ENCODE peak calls at places on chromosome 2, in seven cellular contexts. One of them, this sample, is unnamed.

GRCh38 chr2:66576381-66577330 is 141.7 kb downstream of the MEIS1 start:
- DNase-seq in lower lobe of right lung: no peak
- DNase-seq in GM13976: peak; percentile 31
- DNase-seq in epithelial cell of proximal tubule: no peak
- DNase-seq in thoracic aorta: no peak
- DNase-seq in progenitor cell of endocrine pancreas: peak; percentile 24
- DNase-seq in Calu3: peak; percentile 25
- DNase-seq in this sample: no peak

GRCh38 chr2:36409971-36410370 is 54.4 kb downstream of the CRIM1 start:
- DNase-seq in progenitor cell of endocrine pancreas: no peak
- DNase-seq in thoracic aorta: no peak
- DNase-seq in GM13976: no peak
- DNase-seq in Calu3: no peak
- DNase-seq in lower lobe of right lung: no peak
- DNase-seq in epithelial cell of proximal tubule: no peak
- DNase-seq in this sample: no peak

GRCh38 chr2:150449856-150450255 is 37.6 kb downstream of the RND3 start:
- DNase-seq in lower lobe of right lung: no peak
- DNase-seq in thoracic aorta: no peak
- DNase-seq in GM13976: no peak
- DNase-seq in progenitor cell of endocrine pancreas: no peak
- DNase-seq in Calu3: peak; percentile 25
- DNase-seq in epithelial cell of proximal tubule: no peak
- DNase-seq in this sample: no peak

GRCh38 chr2:68040078-68040477 is 22.7 kb downstream of the C1D start:
- DNase-seq in GM13976: no peak
- DNase-seq in lower lobe of right lung: no peak
- DNase-seq in progenitor cell of endocrine pancreas: no peak
- DNase-seq in thoracic aorta: no peak
- DNase-seq in Calu3: no peak
- DNase-seq in epithelial cell of proximal tubule: no peak
- DNase-seq in this sample: no peak

GRCh38 chr2:136901732-136902131 is 136.4 kb downstream of the THSD7B start:
- DNase-seq in GM13976: no peak
- DNase-seq in progenitor cell of endocrine pancreas: no peak
- DNase-seq in epithelial cell of proximal tubule: no peak
- DNase-seq in Calu3: no peak
- DNase-seq in lower lobe of right lung: no peak
- DNase-seq in thoracic aorta: no peak
- DNase-seq in this sample: no peak

GRCh38 chr2:120741514-120742448 is 6.1 kb downstream of the GLI2 start:
- DNase-seq in epithelial cell of proximal tubule: no peak
- DNase-seq in Calu3: peak; percentile 49
- DNase-seq in lower lobe of right lung: no peak
- DNase-seq in thoracic aorta: no peak
- DNase-seq in progenitor cell of endocrine pancreas: peak; percentile 51
- DNase-seq in GM13976: no peak
- DNase-seq in this sample: peak; percentile 70

GRCh38 chr2:18883626-18884456 is 294.5 kb upstream of the NT5C1B start:
- DNase-seq in Calu3: peak; percentile 54
- DNase-seq in lower lobe of right lung: no peak
- DNase-seq in GM13976: no peak
- DNase-seq in epithelial cell of proximal tubule: no peak
- DNase-seq in thoracic aorta: no peak
- DNase-seq in progenitor cell of endocrine pancreas: no peak
- DNase-seq in this sample: no peak

GRCh38 chr2:201116959-201117734 is 1.2 kb downstream of the CFLAR start:
- DNase-seq in epithelial cell of proximal tubule: no peak
- DNase-seq in progenitor cell of endocrine pancreas: no peak
- DNase-seq in lower lobe of right lung: no peak
- DNase-seq in thoracic aorta: no peak
- DNase-seq in GM13976: peak; percentile 63
- DNase-seq in Calu3: peak; percentile 71
- DNase-seq in this sample: no peak

GRCh38 chr2:98805412-98806265 is 74.7 kb upstream of the MGAT4A start:
- DNase-seq in progenitor cell of endocrine pancreas: no peak
- DNase-seq in epithelial cell of proximal tubule: peak; percentile 23
- DNase-seq in GM13976: no peak
- DNase-seq in thoracic aorta: peak; percentile 15
- DNase-seq in lower lobe of right lung: peak; percentile 63
- DNase-seq in Calu3: no peak
- DNase-seq in this sample: peak; percentile 26

GRCh38 chr2:160751021-160751420 is 257.4 kb upstream of the RBMS1 start:
- DNase-seq in Calu3: no peak
- DNase-seq in progenitor cell of endocrine pancreas: no peak
- DNase-seq in epithelial cell of proximal tubule: no peak
- DNase-seq in thoracic aorta: no peak
- DNase-seq in GM13976: no peak
- DNase-seq in lower lobe of right lung: no peak
- DNase-seq in this sample: no peak

GRCh38 chr2:13035866-13036265 is 319.1 kb downstream of the TRIB2 start:
- DNase-seq in GM13976: no peak
- DNase-seq in epithelial cell of proximal tubule: no peak
- DNase-seq in lower lobe of right lung: no peak
- DNase-seq in Calu3: no peak
- DNase-seq in thoracic aorta: no peak
- DNase-seq in progenitor cell of endocrine pancreas: no peak
- DNase-seq in this sample: no peak

GRCh38 chr2:42342061-42342794 is 18.8 kb downstream of the COX7A2L start:
- DNase-seq in epithelial cell of proximal tubule: peak; percentile 79
- DNase-seq in GM13976: peak; percentile 38
- DNase-seq in lower lobe of right lung: no peak
- DNase-seq in progenitor cell of endocrine pancreas: no peak
- DNase-seq in Calu3: peak; percentile 32
- DNase-seq in thoracic aorta: peak; percentile 59
- DNase-seq in this sample: peak; percentile 56

GRCh38 chr2:168928113-168928823 is 27.2 kb downstream of the G6PC2 start:
- DNase-seq in lower lobe of right lung: no peak
- DNase-seq in thoracic aorta: no peak
- DNase-seq in Calu3: no peak
- DNase-seq in GM13976: no peak
- DNase-seq in epithelial cell of proximal tubule: no peak
- DNase-seq in progenitor cell of endocrine pancreas: no peak
- DNase-seq in this sample: no peak

GRCh38 chr2:231391981-231392380 is 3.5 kb upstream of the B3GNT7 start:
- DNase-seq in progenitor cell of endocrine pancreas: no peak
- DNase-seq in epithelial cell of proximal tubule: no peak
- DNase-seq in lower lobe of right lung: no peak
- DNase-seq in GM13976: no peak
- DNase-seq in Calu3: no peak
- DNase-seq in thoracic aorta: no peak
- DNase-seq in this sample: no peak

DNA sequence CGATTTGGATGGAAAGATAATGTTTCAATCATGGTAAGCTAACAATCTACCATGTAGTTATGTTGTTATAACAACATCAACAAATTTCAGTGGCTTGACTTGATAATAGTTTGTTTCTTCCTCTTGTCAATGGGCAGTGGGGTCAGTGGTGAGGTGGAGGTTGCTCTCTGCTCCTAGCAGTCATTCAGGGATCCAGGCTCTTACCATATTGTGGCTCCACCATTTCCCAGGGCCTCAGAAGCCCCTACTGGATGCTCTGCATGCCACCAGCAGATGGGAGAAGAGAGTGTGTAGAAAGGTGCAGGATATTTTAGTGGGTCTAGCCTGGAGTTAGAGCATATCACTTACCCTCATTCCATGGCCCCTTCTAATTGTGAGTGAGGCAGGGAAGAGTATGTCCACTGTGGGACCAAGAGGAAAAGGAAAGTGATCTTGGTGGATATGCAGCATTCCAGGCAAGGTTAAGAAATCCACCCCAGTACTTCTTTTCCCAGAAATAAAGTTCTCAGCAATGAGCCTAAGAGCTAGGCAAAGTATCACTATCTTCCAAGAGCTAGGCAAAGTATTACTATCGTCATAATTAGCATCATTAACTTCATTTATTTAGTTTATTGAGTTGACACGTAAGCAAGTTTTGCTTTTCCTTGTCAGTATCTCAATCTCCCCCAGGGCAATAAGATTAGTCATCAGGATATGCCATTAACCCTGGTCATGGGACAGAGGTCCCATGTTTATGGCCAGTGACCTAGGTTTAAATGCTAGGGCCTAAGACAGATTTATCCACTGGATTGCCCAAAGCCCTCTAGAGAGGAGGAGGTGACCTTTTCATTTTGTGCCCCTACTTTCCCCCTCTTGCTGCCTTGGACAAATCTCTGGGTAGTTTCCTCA is 4.2 kb upstream of the IWS1 start:
- DNase-seq in Calu3: no peak
- DNase-seq in epithelial cell of proximal tubule: no peak
- DNase-seq in GM13976: no peak
- DNase-seq in progenitor cell of endocrine pancreas: no peak
- DNase-seq in lower lobe of right lung: no peak
- DNase-seq in thoracic aorta: no peak
- DNase-seq in this sample: no peak
- TF ChIP-seq CTCF in Calu3: no peak
- TF ChIP-seq CTCF in epithelial cell of proximal tubule: no peak
- TF ChIP-seq CTCF in GM13976: no peak
- TF ChIP-seq CTCF in progenitor cell of endocrine pancreas: no peak
- TF ChIP-seq CTCF in lower lobe of right lung: no peak
- TF ChIP-seq CTCF in thoracic aorta: no peak
- TF ChIP-seq CTCF in this sample: no peak

GRCh38 chr2:10467401-10467800 is 19.3 kb upstream of the ODC1 start:
- DNase-seq in Calu3: no peak
- DNase-seq in epithelial cell of proximal tubule: no peak
- DNase-seq in thoracic aorta: no peak
- DNase-seq in GM13976: no peak
- DNase-seq in progenitor cell of endocrine pancreas: no peak
- DNase-seq in lower lobe of right lung: no peak
- DNase-seq in this sample: no peak
- TF ChIP-seq CTCF in Calu3: no peak
- TF ChIP-seq CTCF in epithelial cell of proximal tubule: no peak
- TF ChIP-seq CTCF in thoracic aorta: no peak
- TF ChIP-seq CTCF in GM13976: no peak
- TF ChIP-seq CTCF in progenitor cell of endocrine pancreas: no peak
- TF ChIP-seq CTCF in lower lobe of right lung: no peak
- TF ChIP-seq CTCF in this sample: no peak

DNA sequence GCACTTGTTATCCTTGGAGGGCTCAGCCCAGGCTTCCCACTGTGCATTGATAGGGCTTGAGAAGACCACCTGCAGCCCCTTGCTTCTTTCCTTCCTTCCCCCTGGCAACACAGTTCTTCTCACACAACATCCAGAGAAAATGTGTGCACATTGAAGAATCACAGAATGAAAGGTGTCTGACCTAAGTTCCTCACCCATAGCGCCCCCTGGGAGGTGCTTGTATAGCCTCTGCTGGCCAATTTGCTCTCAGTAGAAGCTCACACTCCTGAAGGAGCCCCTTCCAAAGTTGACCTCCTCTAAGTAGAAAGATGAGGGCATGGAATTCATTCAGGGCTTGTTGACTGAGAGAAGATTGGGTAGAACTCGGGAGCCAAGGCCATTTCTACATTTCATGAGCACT is 758.4 kb upstream of the KLHL29 start:
- DNase-seq in Calu3: peak; percentile 9
- DNase-seq in epithelial cell of proximal tubule: no peak
- DNase-seq in lower lobe of right lung: no peak
- DNase-seq in thoracic aorta: no peak
- DNase-seq in GM13976: no peak
- DNase-seq in progenitor cell of endocrine pancreas: no peak
- DNase-seq in this sample: peak; percentile 25
- TF ChIP-seq CTCF in Calu3: no peak
- TF ChIP-seq CTCF in epithelial cell of proximal tubule: peak; percentile 33
- TF ChIP-seq CTCF in lower lobe of right lung: peak; percentile 19
- TF ChIP-seq CTCF in thoracic aorta: no peak
- TF ChIP-seq CTCF in GM13976: no peak
- TF ChIP-seq CTCF in progenitor cell of endocrine pancreas: peak; percentile 24
- TF ChIP-seq CTCF in this sample: no peak

GRCh38 chr2:152263902-152264301 is 71.1 kb upstream of the FMNL2 start:
- DNase-seq in lower lobe of right lung: no peak
- DNase-seq in GM13976: no peak
- DNase-seq in Calu3: no peak
- DNase-seq in thoracic aorta: no peak
- DNase-seq in progenitor cell of endocrine pancreas: no peak
- DNase-seq in epithelial cell of proximal tubule: no peak
- DNase-seq in this sample: no peak
- TF ChIP-seq CTCF in lower lobe of right lung: no peak
- TF ChIP-seq CTCF in GM13976: no peak
- TF ChIP-seq CTCF in Calu3: no peak
- TF ChIP-seq CTCF in thoracic aorta: no peak
- TF ChIP-seq CTCF in progenitor cell of endocrine pancreas: no peak
- TF ChIP-seq CTCF in epithelial cell of proximal tubule: no peak
- TF ChIP-seq CTCF in this sample: no peak

GRCh38 chr2:20422679-20423271 is 24.1 kb upstream of the RHOB start:
- DNase-seq in progenitor cell of endocrine pancreas: peak; percentile 6
- DNase-seq in GM13976: peak; percentile 57
- DNase-seq in thoracic aorta: no peak
- DNase-seq in Calu3: no peak
- DNase-seq in epithelial cell of proximal tubule: no peak
- DNase-seq in lower lobe of right lung: no peak
- DNase-seq in this sample: no peak
- TF ChIP-seq CTCF in progenitor cell of endocrine pancreas: no peak
- TF ChIP-seq CTCF in GM13976: peak; percentile 32
- TF ChIP-seq CTCF in thoracic aorta: no peak
- TF ChIP-seq CTCF in Calu3: no peak
- TF ChIP-seq CTCF in epithelial cell of proximal tubule: peak; percentile 19
- TF ChIP-seq CTCF in lower lobe of right lung: no peak
- TF ChIP-seq CTCF in this sample: no peak

DNA sequence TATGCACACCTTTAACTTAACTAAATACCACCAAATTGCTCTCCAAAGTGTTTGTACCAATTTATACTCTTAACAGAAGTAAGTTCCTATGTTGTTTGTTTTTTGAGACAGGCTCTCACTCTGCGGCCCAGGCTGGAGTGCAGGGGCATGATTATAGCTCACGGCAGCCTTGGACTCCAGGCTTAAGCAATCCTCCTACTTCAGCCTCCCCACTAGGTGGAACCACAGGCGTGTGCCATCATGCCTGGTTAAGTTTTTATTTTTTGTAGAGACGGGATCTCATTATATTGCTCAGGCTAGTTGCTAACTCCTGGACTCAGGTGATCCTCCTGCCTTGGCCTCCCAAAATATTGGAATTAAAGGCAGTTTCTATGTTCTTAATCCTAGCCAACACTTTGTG is 13.1 kb upstream of the NAB1 start:
- DNase-seq in lower lobe of right lung: no peak
- DNase-seq in GM13976: no peak
- DNase-seq in Calu3: peak; percentile 58
- DNase-seq in progenitor cell of endocrine pancreas: no peak
- DNase-seq in epithelial cell of proximal tubule: no peak
- DNase-seq in thoracic aorta: no peak
- DNase-seq in this sample: no peak
- TF ChIP-seq CTCF in lower lobe of right lung: no peak
- TF ChIP-seq CTCF in GM13976: no peak
- TF ChIP-seq CTCF in Calu3: peak; percentile 72
- TF ChIP-seq CTCF in progenitor cell of endocrine pancreas: no peak
- TF ChIP-seq CTCF in epithelial cell of proximal tubule: peak; percentile 36
- TF ChIP-seq CTCF in thoracic aorta: no peak
- TF ChIP-seq CTCF in this sample: no peak

GRCh38 chr2:83602753-83603152 is 856.3 kb downstream of the SUCLG1 start:
- DNase-seq in epithelial cell of proximal tubule: no peak
- DNase-seq in Calu3: no peak
- DNase-seq in thoracic aorta: no peak
- DNase-seq in lower lobe of right lung: no peak
- DNase-seq in GM13976: no peak
- DNase-seq in progenitor cell of endocrine pancreas: no peak
- DNase-seq in this sample: no peak
- TF ChIP-seq CTCF in epithelial cell of proximal tubule: peak; percentile 6
- TF ChIP-seq CTCF in Calu3: no peak
- TF ChIP-seq CTCF in thoracic aorta: no peak
- TF ChIP-seq CTCF in lower lobe of right lung: no peak
- TF ChIP-seq CTCF in GM13976: no peak
- TF ChIP-seq CTCF in progenitor cell of endocrine pancreas: peak; percentile 12
- TF ChIP-seq CTCF in this sample: no peak

GRCh38 chr2:142112648-142113278 is 18.1 kb downstream of the LRP1B start:
- DNase-seq in thoracic aorta: no peak
- DNase-seq in epithelial cell of proximal tubule: no peak
- DNase-seq in GM13976: no peak
- DNase-seq in progenitor cell of endocrine pancreas: no peak
- DNase-seq in lower lobe of right lung: no peak
- DNase-seq in Calu3: peak; percentile 10
- DNase-seq in this sample: no peak
- TF ChIP-seq CTCF in thoracic aorta: no peak
- TF ChIP-seq CTCF in epithelial cell of proximal tubule: peak; percentile 42
- TF ChIP-seq CTCF in GM13976: no peak
- TF ChIP-seq CTCF in progenitor cell of endocrine pancreas: peak; percentile 15
- TF ChIP-seq CTCF in lower lobe of right lung: no peak
- TF ChIP-seq CTCF in Calu3: no peak
- TF ChIP-seq CTCF in this sample: no peak

This sample was measured in nephron progenitor cell.